ENCODE peak calls at places on chromosomes 7 and 10, in six cellular contexts. N is HepG2, V is K562, S is endothelial cell of umbilical vein, I is upper lobe of left lung, P is HCT116. G is an unnamed sample.

GRCh38 chr10:1183033-1183396 is 126.8 kb downstream of the WDR37 start:
- DNase-seq in V (no peak), S (no peak), I (no peak), P (no peak), N (no peak), G (peak)

GRCh38 chr10:21919117-21919516 is 84.4 kb downstream of the DNAJC1 start:
- DNase-seq in V (no peak), N (no peak), I (no peak), S (no peak), P (no peak), G (no peak)

GRCh38 chr7:54824655-54825054 is 65.6 kb upstream of the SEC61G start:
- DNase-seq in N (no peak), S (no peak), I (no peak), V (no peak), P (no peak), G (no peak)

GRCh38 chr10:77104459-77104980 is 533.1 kb downstream of the KCNMA1 start:
- DNase-seq in V (no peak), P (no peak), I (no peak), N (no peak), S (peak), G (peak)

GRCh38 chr7:40186586-40186985 is 51.8 kb downstream of the SUGCT start:
- DNase-seq in S (no peak), P (no peak), V (no peak), N (peak), I (no peak), G (no peak)

GRCh38 chr7:38632411-38632810 is 1.2 kb upstream of the AMPH start:
- DNase-seq in N (no peak), V (no peak), S (no peak), P (no peak), I (no peak), G (no peak)

GRCh38 chr10:118732253-118733194 is 22.2 kb downstream of the CACUL1 start:
- DNase-seq in V (no peak), N (no peak), P (no peak), I (peak), S (no peak), G (no peak)

GRCh38 chr10:79044036-79044664 is 24.6 kb upstream of the ZMIZ1 start:
- DNase-seq in I (no peak), P (no peak), S (no peak), N (no peak), V (no peak), G (peak)

GRCh38 chr10:129730993-129731325 is 233.1 kb downstream of the EBF3 start:
- DNase-seq in I (no peak), N (no peak), V (no peak), P (no peak), S (no peak), G (no peak)

GRCh38 chr10:130121486-130122079 is 11.0 kb upstream of the C10orf143 start:
- DNase-seq in I (no peak), P (no peak), S (no peak), N (no peak), V (no peak), G (no peak)

GRCh38 chr10:57699944-57700343 is 567.8 kb downstream of the IPMK start:
- DNase-seq in S (no peak), P (no peak), N (no peak), I (no peak), V (no peak), G (no peak)

GRCh38 chr10:29412452-29413004 is 123.7 kb downstream of the LYZL1 start:
- DNase-seq in I (no peak), S (no peak), V (no peak), N (peak), P (no peak), G (no peak)

GRCh38 chr7:108072739-108073138 is 57.4 kb downstream of the LAMB4 start:
- DNase-seq in V (no peak), I (no peak), S (no peak), P (no peak), N (no peak), G (no peak)

GRCh38 chr10:95628786-95629185 is 27.7 kb downstream of the ALDH18A1 start:
- DNase-seq in N (no peak), P (no peak), S (no peak), V (no peak), I (no peak), G (no peak)

GRCh38 chr7:64098-64521 is 128.3 kb upstream of the FAM20C start:
- DNase-seq in N (peak), V (peak), I (no peak), P (peak), S (peak), G (peak)

GRCh38 chr10:110496553-110497437 is 912 bp upstream of the DUSP5 start:
- DNase-seq in V (no peak), I (no peak), S (peak), N (no peak), P (no peak), G (no peak)

GRCh38 chr10:130043491-130043890 is 67.1 kb downstream of the C10orf143 start:
- DNase-seq in N (no peak), I (peak), V (no peak), S (no peak), P (no peak), G (no peak)

GRCh38 chr7:144747961-144748360 is 87.9 kb downstream of the TPK1 start:
- DNase-seq in P (no peak), V (no peak), S (no peak), N (no peak), I (no peak), G (no peak)

GRCh38 chr10:95430231-95430951 is 130.8 kb downstream of the SORBS1 start:
- DNase-seq in N (peak), P (peak), I (peak), V (peak), S (peak), G (peak)

GRCh38 chr10:22268503-22268902 is 47.7 kb upstream of the COMMD3 start:
- DNase-seq in S (no peak), V (no peak), P (no peak), I (no peak), N (no peak), G (no peak)

GRCh38 chr7:80623465-80624252 is 14.8 kb upstream of the CD36 start:
- DNase-seq in S (no peak), P (no peak), I (peak), N (peak), V (no peak), G (no peak)

GRCh38 chr7:104126411-104126841 is 81.4 kb downstream of the ORC5 start:
- DNase-seq in N (no peak), S (peak), I (no peak), V (no peak), P (no peak), G (no peak)

GRCh38 chr7:73978681-73979563 is 49.1 kb upstream of the ELN start:
- DNase-seq in I (peak), V (peak), S (peak), P (peak), N (peak), G (peak)

GRCh38 chr7:75734586-75735047 is 4.1 kb downstream of the HIP1 start:
- DNase-seq in I (no peak), P (no peak), V (peak), S (no peak), N (peak), G (no peak)

GRCh38 chr10:28082885-28083284 is 84.0 kb upstream of the ODAD2 start:
- DNase-seq in I (no peak), V (no peak), S (no peak), N (no peak), P (no peak), G (no peak)

GRCh38 chr7:22332481-22332880 is 24.5 kb downstream of the RAPGEF5 start:
- DNase-seq in I (no peak), N (no peak), P (no peak), V (no peak), S (peak), G (no peak)

GRCh38 chr10:71216363-71216695 is 4.0 kb downstream of the UNC5B start:
- DNase-seq in N (no peak), V (no peak), I (no peak), S (no peak), P (no peak), G (no peak)

GRCh38 chr10:71216751-71217265 is 4.4 kb downstream of the UNC5B start:
- DNase-seq in S (no peak), N (no peak), I (no peak), V (no peak), P (no peak), G (no peak)

GRCh38 chr10:71218833-71219120 is 6.4 kb downstream of the UNC5B start:
- DNase-seq in N (no peak), P (no peak), V (no peak), S (no peak), I (no peak), G (no peak)

GRCh38 chr10:71218046-71218832 is 5.9 kb downstream of the UNC5B start:
- DNase-seq in N (peak), V (no peak), I (no peak), P (peak), S (peak), G (no peak)

GRCh38 chr10:71217266-71218045 is 5.1 kb downstream of the UNC5B start:
- DNase-seq in V (no peak), P (no peak), S (no peak), N (no peak), I (no peak), G (no peak)
- TF ChIP-seq CTCF in V (no peak), P (no peak), S (no peak), N (peak), I (no peak), G (no peak)

DNA sequence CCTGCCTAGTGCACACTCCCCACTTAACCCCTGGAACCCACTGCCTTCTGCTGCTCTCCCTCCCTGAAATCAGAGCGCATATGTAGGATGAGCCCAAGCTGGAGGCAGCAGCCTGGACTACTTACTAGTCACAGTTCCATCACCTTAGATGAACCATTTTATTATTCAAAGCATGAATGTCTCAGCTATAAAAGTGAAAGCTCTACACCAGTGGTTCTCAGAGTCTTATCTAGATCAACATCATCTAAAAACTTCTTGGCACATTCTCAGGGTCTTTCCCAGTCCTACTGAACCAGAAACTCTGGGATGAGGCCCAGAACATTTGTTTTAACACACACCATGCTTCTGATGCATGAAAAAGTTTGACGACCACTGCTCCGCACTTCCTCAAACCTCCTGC is 100.3 kb upstream of the ANK3 start:
- DNase-seq in N (no peak), V (no peak), S (no peak), I (no peak), P (no peak), G (no peak)
- TF ChIP-seq POLR2AphosphoS5 in N (no peak), V (no peak), S (no peak), I (no peak), P (no peak), G (no peak)

DNA sequence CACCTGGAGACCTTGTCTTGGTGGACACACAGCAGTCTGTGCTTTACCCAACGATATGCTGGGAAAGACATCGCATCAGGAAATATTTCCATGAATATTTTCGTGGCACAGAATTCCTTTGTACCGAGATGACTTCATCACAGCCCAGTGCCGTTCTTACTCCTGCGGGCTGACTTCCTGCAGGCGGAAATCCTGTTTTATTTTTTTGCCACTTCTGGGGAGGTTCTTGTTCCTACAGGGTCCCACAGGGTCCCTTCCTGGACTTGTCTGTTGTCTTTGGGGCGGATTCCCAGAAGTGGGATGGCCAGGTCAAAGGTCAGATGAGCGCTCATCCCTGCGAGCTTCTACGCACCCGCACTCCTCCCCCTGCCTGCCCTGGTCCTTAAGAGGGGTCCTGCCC is 86.5 kb downstream of the DNAJB6 start:
- DNase-seq in N (no peak), V (no peak), S (peak), P (no peak), I (no peak), G (no peak)
- TF ChIP-seq CTCF in N (no peak), V (no peak), S (no peak), P (no peak), I (no peak), G (no peak)

DNA sequence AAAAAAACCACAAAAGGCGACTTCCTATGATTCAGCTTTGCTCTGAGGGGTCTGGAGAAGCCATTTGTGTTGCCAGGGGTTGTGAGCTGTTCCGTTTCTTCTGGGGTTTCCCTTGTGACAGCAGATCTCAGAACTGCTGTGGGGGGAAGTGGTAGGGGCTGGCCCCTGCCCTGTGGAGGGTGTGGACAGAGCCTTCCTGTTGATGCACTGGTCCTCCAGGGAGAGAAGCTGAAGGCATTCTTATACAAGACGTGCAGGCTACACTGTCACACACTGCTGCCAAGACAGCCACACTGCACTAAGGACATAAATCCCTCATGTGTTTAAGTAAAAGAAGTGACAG is 17.3 kb upstream of the CSGALNACT2 start:
- DNase-seq in P (no peak), N (no peak), I (peak), S (no peak), V (no peak), G (no peak)
- TF ChIP-seq POLR2AphosphoS5 in P (no peak), N (no peak), I (no peak), S (no peak), V (no peak), G (no peak)

GRCh38 chr7:45922810-45923209 is 1.7 kb upstream of the IGFBP3 start:
- DNase-seq in I (no peak), N (no peak), V (no peak), S (peak), P (no peak), G (no peak)

GRCh38 chr7:45921699-45922519 is 837 bp upstream of the IGFBP3 start:
- DNase-seq in S (peak), N (peak), P (peak), I (no peak), V (no peak), G (no peak)

GRCh38 chr7:45923818-45924217 is 2.7 kb upstream of the IGFBP3 start:
- DNase-seq in V (no peak), N (no peak), P (no peak), I (no peak), S (no peak), G (no peak)

GRCh38 chr7:45923290-45923689 is 2.2 kb upstream of the IGFBP3 start:
- DNase-seq in N (peak), I (peak), V (peak), P (no peak), S (peak), G (peak)

DNA sequence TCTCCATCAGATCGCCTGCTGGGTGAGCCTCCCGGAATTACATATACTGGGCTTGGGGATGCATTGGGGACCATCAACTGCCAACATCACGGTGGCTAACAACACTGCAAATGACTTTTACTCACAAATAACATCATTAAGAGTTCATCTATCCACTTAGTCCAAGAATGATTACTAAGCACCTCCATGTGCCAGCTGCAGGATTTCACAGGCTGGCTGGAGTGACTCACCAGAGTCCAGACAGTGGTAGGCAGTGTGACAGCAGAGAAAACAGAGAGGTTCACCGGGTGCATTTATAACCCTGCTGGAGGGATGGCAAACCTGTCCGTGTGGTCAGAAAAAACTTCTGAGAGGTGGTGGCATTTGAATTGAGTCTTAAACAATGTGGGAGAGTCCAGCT is 3.2 kb upstream of the IGFBP3 start:
- DNase-seq in N (no peak), V (no peak), S (peak), P (no peak), I (no peak), G (no peak)
- TF ChIP-seq CTCF in N (no peak), V (no peak), S (no peak), P (no peak), I (no peak), G (no peak)

G was measured in sigmoid colon.